ENCODE peak calls at places on chromosomes 12 and 14, in seven cellular contexts. A is natural killer cell; Z is aorta; L is body of pancreas; J is stimulated activated naive CD8-positive, alpha-beta T cell treated with anti-CD3 and anti-CD28 coated beads, Interleukin-15, Interleukin-2, amounts not matched to agents 100 U/mL and 50 U/mL, for 24 hours; P is NCI-H524; I is brain microvascular endothelial cell. S is an unnamed sample.

GRCh38 chr12:13101854-13102375 is 1.6 kb downstream of the GSG1 start:
- DNase-seq in A (peak; percentile 32), Z (no peak), L (peak; percentile 53), J (peak; percentile 20), P (peak; percentile 82), I (peak; percentile 60), S (no peak)

GRCh38 chr12:104177663-104178501 is 37.7 kb upstream of the TXNRD1 start:
- DNase-seq in A (no peak), Z (peak; percentile 87), L (peak; percentile 50), J (peak; percentile 19), P (no peak), I (peak; percentile 96), S (peak; percentile 87)

GRCh38 chr14:92511472-92512247 is 1.9 kb upstream of the RIN3 start:
- DNase-seq in A (no peak), Z (no peak), L (no peak), J (no peak), P (no peak), I (peak; percentile 94), S (no peak)

GRCh38 chr12:91406920-91407341 is 224.3 kb upstream of the DCN start:
- DNase-seq in A (no peak), Z (no peak), L (no peak), J (peak; percentile 11), P (peak; percentile 9), I (peak; percentile 45), S (no peak)

GRCh38 chr12:6426882-6427671 is 17.7 kb upstream of the CD27 start:
- DNase-seq in A (peak; percentile 51), Z (no peak), L (no peak), J (peak; percentile 93), P (no peak), I (no peak), S (no peak)

GRCh38 chr14:103006991-103007520 is 50.3 kb downstream of the CDC42BPB start:
- DNase-seq in A (no peak), Z (no peak), L (no peak), J (no peak), P (no peak), I (no peak), S (no peak)

GRCh38 chr12:116090516-116090915 is 187.0 kb downstream of the MED13L start:
- DNase-seq in A (no peak), Z (no peak), L (no peak), J (no peak), P (no peak), I (no peak), S (no peak)

GRCh38 chr12:51428256-51428655 is 3.6 kb downstream of the SLC4A8 start:
- DNase-seq in A (no peak), Z (no peak), L (no peak), J (no peak), P (peak; percentile 91), I (no peak), S (no peak)

GRCh38 chr14:102993523-102993922 is 63.8 kb downstream of the CDC42BPB start:
- DNase-seq in A (no peak), Z (no peak), L (no peak), J (no peak), P (no peak), I (peak; percentile 44), S (peak; percentile 59)

GRCh38 chr14:106107703-106108102 is 581.3 kb downstream of the TMEM121 start:
- DNase-seq in A (no peak), Z (no peak), L (no peak), J (no peak), P (no peak), I (no peak), S (no peak)

GRCh38 chr12:51818567-51819300 is 29.8 kb downstream of the FIGNL2 start:
- DNase-seq in A (no peak), Z (no peak), L (no peak), J (no peak), P (no peak), I (peak; percentile 49), S (no peak)

GRCh38 chr12:102596016-102596415 is 115.7 kb upstream of the IGF1 start:
- DNase-seq in A (no peak), Z (no peak), L (no peak), J (no peak), P (no peak), I (no peak), S (no peak)

GRCh38 chr12:21551811-21552469 is 25.8 kb downstream of the SPX start:
- DNase-seq in A (no peak), Z (no peak), L (no peak), J (no peak), P (peak; percentile 8), I (no peak), S (no peak)

GRCh38 chr12:132109741-132110140 is 34.4 kb downstream of the DDX51 start:
- DNase-seq in A (no peak), Z (no peak), L (no peak), J (no peak), P (no peak), I (peak; percentile 18), S (no peak)

GRCh38 chr12:82359115-82359478 is 768 bp downstream of the METTL25 start:
- DNase-seq in A (no peak), Z (no peak), L (peak; percentile 16), J (peak; percentile 10), P (peak; percentile 51), I (no peak), S (no peak)

GRCh38 chr12:25655702-25656101 is 102.6 kb upstream of the LMNTD1 start:
- DNase-seq in A (no peak), Z (no peak), L (no peak), J (no peak), P (no peak), I (no peak), S (peak; percentile 59)

GRCh38 chr14:43479751-43480150 is 1027.3 kb downstream of the FSCB start:
- DNase-seq in A (no peak), Z (no peak), L (no peak), J (no peak), P (no peak), I (no peak), S (no peak)

GRCh38 chr14:104094709-104095425 is 9.4 kb downstream of the ASPG start:
- DNase-seq in A (peak; percentile 73), Z (peak; percentile 54), L (peak; percentile 72), J (peak; percentile 84), P (peak; percentile 72), I (peak; percentile 39), S (no peak)

GRCh38 chr12:52720487-52720886 is 17.2 kb upstream of the KRT77 start:
- DNase-seq in A (no peak), Z (no peak), L (no peak), J (no peak), P (no peak), I (no peak), S (no peak)

GRCh38 chr14:72783741-72784140 is 110.2 kb downstream of the DPF3 start:
- DNase-seq in A (no peak), Z (no peak), L (no peak), J (no peak), P (no peak), I (no peak), S (no peak)

GRCh38 chr14:24317141-24317927 is 6.0 kb downstream of the LTB4R start:
- DNase-seq in A (no peak), Z (no peak), L (no peak), J (no peak), P (no peak), I (no peak), S (no peak)

GRCh38 chr12:93813972-93814821 is 137.0 kb downstream of the CRADD start:
- DNase-seq in A (no peak), Z (peak; percentile 88), L (peak; percentile 76), J (no peak), P (no peak), I (peak; percentile 64), S (peak; percentile 80)

GRCh38 chr14:69441948-69442347 is 42.6 kb upstream of the PLEKHD1 start:
- DNase-seq in A (no peak), Z (no peak), L (no peak), J (no peak), P (no peak), I (no peak), S (no peak)

GRCh38 chr12:18683603-18684002 is 54.2 kb downstream of the PLCZ1 start:
- DNase-seq in A (no peak), Z (no peak), L (no peak), J (no peak), P (no peak), I (peak; percentile 51), S (no peak)

GRCh38 chr14:59360923-59361794 is 104.0 kb downstream of the GPR135 start:
- DNase-seq in A (no peak), Z (no peak), L (peak; percentile 48), J (no peak), P (peak; percentile 98), I (peak; percentile 85), S (peak; percentile 69)

GRCh38 chr14:55153951-55154350 is 24.9 kb downstream of the LGALS3 start:
- DNase-seq in A (no peak), Z (no peak), L (no peak), J (no peak), P (peak; percentile 98), I (no peak), S (no peak)

S was measured in ureter.